ENCODE peak calls at places on chromosomes 13 and 19, in four cellular contexts. One of them, this sample, is unnamed. For H3K4me1 and H3K9me3, the result is how much of the 10 kb centered on the place peaks cover.

GRCh38 chr13:98909016-98909415 is 68.8 kb downstream of the DOCK9 start:
- DNase-seq in heart left ventricle: no peak
- DNase-seq in tibial artery: no peak
- DNase-seq in ovary: no peak
- DNase-seq in this sample: no peak

GRCh38 chr19:2455481-2456300 is 1.1 kb downstream of the LMNB2 start:
- DNase-seq in heart left ventricle: peak
- DNase-seq in tibial artery: no peak
- DNase-seq in ovary: peak
- DNase-seq in this sample: peak

GRCh38 chr13:66446413-66446812 is 783.7 kb downstream of the PCDH9 start:
- DNase-seq in heart left ventricle: no peak
- DNase-seq in tibial artery: no peak
- DNase-seq in ovary: no peak
- DNase-seq in this sample: no peak

GRCh38 chr13:32746474-32746873 is 160.2 kb downstream of the PDS5B start:
- DNase-seq in heart left ventricle: no peak
- DNase-seq in tibial artery: no peak
- DNase-seq in ovary: no peak
- DNase-seq in this sample: no peak

GRCh38 chr13:37326319-37326718 is 220.9 kb upstream of the CSNK1A1L start:
- DNase-seq in heart left ventricle: no peak
- DNase-seq in tibial artery: no peak
- DNase-seq in ovary: no peak
- DNase-seq in this sample: no peak

GRCh38 chr19:7815325-7815724 is 14.7 kb upstream of the EVI5L start:
- DNase-seq in heart left ventricle: no peak
- DNase-seq in tibial artery: no peak
- DNase-seq in ovary: no peak
- DNase-seq in this sample: no peak

GRCh38 chr19:49580264-49581006 is at the start of gene NOSIP:
- DNase-seq in heart left ventricle: peak
- DNase-seq in tibial artery: peak
- DNase-seq in ovary: peak
- DNase-seq in this sample: peak

GRCh38 chr19:47310819-47311218 is 1.2 kb downstream of the C5AR1 start:
- DNase-seq in heart left ventricle: peak
- DNase-seq in tibial artery: peak
- DNase-seq in ovary: no peak
- DNase-seq in this sample: peak

GRCh38 chr19:56333506-56333905 is 18.9 kb upstream of the ZSCAN5A start:
- DNase-seq in heart left ventricle: no peak
- DNase-seq in tibial artery: no peak
- DNase-seq in ovary: no peak
- DNase-seq in this sample: no peak

GRCh38 chr19:913080-913748 is at the start of gene R3HDM4:
- DNase-seq in heart left ventricle: peak
- DNase-seq in tibial artery: peak
- DNase-seq in ovary: peak
- DNase-seq in this sample: peak

GRCh38 chr19:39542198-39542597 is 2.2 kb upstream of the EID2 start:
- DNase-seq in heart left ventricle: no peak
- DNase-seq in tibial artery: no peak
- DNase-seq in ovary: no peak
- DNase-seq in this sample: no peak

GRCh38 chr13:98751397-98752110 is 918 bp downstream of the SLC15A1 start:
- DNase-seq in heart left ventricle: no peak
- DNase-seq in tibial artery: no peak
- DNase-seq in ovary: no peak
- DNase-seq in this sample: no peak

GRCh38 chr19:33100894-33101644 is 20.1 kb downstream of the GPATCH1 start:
- DNase-seq in heart left ventricle: no peak
- DNase-seq in tibial artery: no peak
- DNase-seq in ovary: no peak
- DNase-seq in this sample: no peak

GRCh38 chr19:39602224-39602623 is at the start of gene LGALS13:
- DNase-seq in heart left ventricle: no peak
- DNase-seq in tibial artery: no peak
- DNase-seq in ovary: no peak
- DNase-seq in this sample: no peak

GRCh38 chr13:44364019-44364418 is 9.6 kb upstream of the SERP2 start:
- DNase-seq in heart left ventricle: no peak
- DNase-seq in tibial artery: no peak
- DNase-seq in ovary: no peak
- DNase-seq in this sample: no peak

GRCh38 chr13:38753878-38754277 is 67.0 kb downstream of the FREM2 start:
- DNase-seq in heart left ventricle: no peak
- DNase-seq in tibial artery: no peak
- DNase-seq in ovary: no peak
- DNase-seq in this sample: no peak

GRCh38 chr13:99655351-99656091 is 154.2 kb downstream of the TM9SF2 start:
- DNase-seq in heart left ventricle: no peak
- DNase-seq in tibial artery: no peak
- DNase-seq in ovary: no peak
- DNase-seq in this sample: no peak

GRCh38 chr19:14677464-14677863 is 2.8 kb upstream of the ADGRE3 start:
- DNase-seq in heart left ventricle: no peak
- DNase-seq in tibial artery: no peak
- DNase-seq in ovary: no peak
- DNase-seq in this sample: no peak

GRCh38 chr19:47848871-47849473 is 10.1 kb upstream of the TPRX2 start:
- DNase-seq in heart left ventricle: no peak
- DNase-seq in tibial artery: no peak
- DNase-seq in ovary: no peak
- DNase-seq in this sample: peak

GRCh38 chr19:11069451-11070009 is 19.7 kb upstream of the LDLR start:
- DNase-seq in heart left ventricle: no peak
- DNase-seq in tibial artery: no peak
- DNase-seq in ovary: no peak
- DNase-seq in this sample: peak
- H3K4me1 ChIP-seq in heart left ventricle: under half
- H3K4me1 ChIP-seq in tibial artery: under half
- H3K4me1 ChIP-seq in ovary: under half
- H3K4me1 ChIP-seq in this sample: under half

GRCh38 chr19:27652281-27652680 is 1560.7 kb downstream of the UQCRFS1 start:
- DNase-seq in heart left ventricle: no peak
- DNase-seq in tibial artery: peak
- DNase-seq in ovary: no peak
- DNase-seq in this sample: no peak
- H3K9me3 ChIP-seq in heart left ventricle: under half
- H3K9me3 ChIP-seq in tibial artery: under half
- H3K9me3 ChIP-seq in ovary: under half
- H3K9me3 ChIP-seq in this sample: under half

DNA sequence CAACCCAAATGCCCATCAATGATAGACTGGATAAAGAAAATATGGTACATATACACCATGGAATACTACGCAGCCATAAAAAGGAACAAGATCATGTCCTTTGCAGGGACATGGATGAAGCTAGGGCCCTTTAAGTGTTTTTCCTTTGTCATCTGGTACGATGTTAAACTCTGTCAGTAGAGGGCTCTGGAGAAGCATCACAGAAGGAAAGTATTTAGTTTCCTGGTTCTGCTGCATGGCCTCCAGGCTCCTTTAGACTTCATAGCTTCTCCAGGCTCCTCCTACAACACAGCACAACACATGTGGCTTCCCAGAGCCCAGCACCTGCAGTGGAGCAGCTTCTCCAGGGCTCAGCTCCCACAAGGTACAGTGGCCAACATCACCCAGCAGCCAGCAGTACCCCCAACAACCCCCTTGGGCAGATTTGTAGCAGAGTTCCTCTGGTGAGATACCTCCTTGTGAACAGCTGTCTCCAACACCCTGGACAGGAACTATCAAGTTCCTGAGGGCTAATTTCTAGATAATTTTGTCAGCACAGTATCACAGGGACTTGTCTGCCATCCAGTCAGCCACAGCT is 63.4 kb downstream of the KCTD12 start:
- DNase-seq in heart left ventricle: no peak
- DNase-seq in tibial artery: no peak
- DNase-seq in ovary: no peak
- DNase-seq in this sample: no peak
- TF ChIP-seq CTCF in heart left ventricle: peak
- TF ChIP-seq CTCF in tibial artery: peak
- TF ChIP-seq CTCF in ovary: no peak
- TF ChIP-seq CTCF in this sample: peak

GRCh38 chr13:45596800-45597484 is 18.6 kb downstream of the ERICH6B start:
- DNase-seq in heart left ventricle: no peak
- DNase-seq in tibial artery: no peak
- DNase-seq in ovary: no peak
- DNase-seq in this sample: no peak
- H3K4me1 ChIP-seq in heart left ventricle: under half
- H3K4me1 ChIP-seq in tibial artery: under half
- H3K4me1 ChIP-seq in ovary: under half
- H3K4me1 ChIP-seq in this sample: under half

GRCh38 chr19:34957830-34958751 is 5.9 kb downstream of the ZNF792 start:
- DNase-seq in heart left ventricle: no peak
- DNase-seq in tibial artery: no peak
- DNase-seq in ovary: no peak
- DNase-seq in this sample: no peak
- H3K9me3 ChIP-seq in heart left ventricle: half or more
- H3K9me3 ChIP-seq in tibial artery: half or more
- H3K9me3 ChIP-seq in ovary: under half
- H3K9me3 ChIP-seq in this sample: half or more

DNA sequence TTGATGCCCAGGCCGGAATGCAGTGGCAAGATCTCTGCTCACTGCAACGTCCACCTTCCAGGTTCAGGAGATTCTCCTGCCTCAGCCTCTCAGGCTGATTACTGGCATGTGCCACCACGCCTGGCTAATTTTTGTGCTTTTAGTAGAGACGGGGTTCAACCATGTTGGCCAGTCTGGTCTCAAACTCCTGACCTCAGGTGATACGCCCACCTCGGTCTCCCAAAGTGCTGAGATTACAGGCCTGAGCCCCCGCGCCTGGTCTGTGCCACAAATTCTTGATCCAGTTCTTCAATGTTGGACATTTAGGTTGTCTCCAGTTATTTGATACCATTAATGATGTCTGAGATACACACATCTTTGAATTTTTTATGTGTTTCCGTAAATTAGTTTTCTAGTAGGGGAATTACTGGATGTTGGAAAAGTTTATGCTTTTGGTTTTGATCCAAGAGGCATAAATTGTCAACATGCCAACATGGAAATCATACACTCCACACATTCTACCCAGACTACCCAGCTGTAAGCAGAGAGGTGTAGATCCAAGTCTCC is 525 bp upstream of the COG3 start:
- DNase-seq in heart left ventricle: no peak
- DNase-seq in tibial artery: no peak
- DNase-seq in ovary: peak
- DNase-seq in this sample: no peak
- TF ChIP-seq CTCF in heart left ventricle: no peak
- TF ChIP-seq CTCF in tibial artery: no peak
- TF ChIP-seq CTCF in ovary: no peak
- TF ChIP-seq CTCF in this sample: no peak

DNA sequence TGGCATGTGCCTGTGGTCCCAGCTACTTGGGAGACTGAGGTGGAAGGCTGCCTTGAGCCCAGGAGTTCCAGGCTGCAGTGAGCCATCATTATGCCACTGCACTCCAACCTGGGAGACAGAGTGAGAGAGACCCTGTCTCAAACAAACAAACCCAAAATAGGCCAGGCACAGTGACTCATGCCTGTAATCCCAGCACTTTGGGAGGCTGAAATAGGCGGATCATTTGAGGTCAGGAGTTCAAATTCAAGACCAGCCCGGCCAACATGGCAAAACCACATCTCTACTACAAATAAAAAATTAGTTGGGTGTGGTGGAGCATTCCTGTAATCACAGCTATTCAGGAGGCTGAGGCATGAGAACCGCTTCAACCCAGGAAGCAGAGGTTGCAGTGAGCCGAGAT is 7.0 kb downstream of the STX10 start:
- DNase-seq in heart left ventricle: no peak
- DNase-seq in tibial artery: no peak
- DNase-seq in ovary: no peak
- DNase-seq in this sample: no peak
- H3K4me1 ChIP-seq in heart left ventricle: under half
- H3K4me1 ChIP-seq in tibial artery: under half
- H3K4me1 ChIP-seq in ovary: under half
- H3K4me1 ChIP-seq in this sample: under half

GRCh38 chr19:31140717-31141116 is 208.5 kb downstream of the TSHZ3 start:
- DNase-seq in heart left ventricle: no peak
- DNase-seq in tibial artery: no peak
- DNase-seq in ovary: no peak
- DNase-seq in this sample: no peak
- H3K9me3 ChIP-seq in heart left ventricle: under half
- H3K9me3 ChIP-seq in tibial artery: under half
- H3K9me3 ChIP-seq in ovary: under half
- H3K9me3 ChIP-seq in this sample: under half

DNA sequence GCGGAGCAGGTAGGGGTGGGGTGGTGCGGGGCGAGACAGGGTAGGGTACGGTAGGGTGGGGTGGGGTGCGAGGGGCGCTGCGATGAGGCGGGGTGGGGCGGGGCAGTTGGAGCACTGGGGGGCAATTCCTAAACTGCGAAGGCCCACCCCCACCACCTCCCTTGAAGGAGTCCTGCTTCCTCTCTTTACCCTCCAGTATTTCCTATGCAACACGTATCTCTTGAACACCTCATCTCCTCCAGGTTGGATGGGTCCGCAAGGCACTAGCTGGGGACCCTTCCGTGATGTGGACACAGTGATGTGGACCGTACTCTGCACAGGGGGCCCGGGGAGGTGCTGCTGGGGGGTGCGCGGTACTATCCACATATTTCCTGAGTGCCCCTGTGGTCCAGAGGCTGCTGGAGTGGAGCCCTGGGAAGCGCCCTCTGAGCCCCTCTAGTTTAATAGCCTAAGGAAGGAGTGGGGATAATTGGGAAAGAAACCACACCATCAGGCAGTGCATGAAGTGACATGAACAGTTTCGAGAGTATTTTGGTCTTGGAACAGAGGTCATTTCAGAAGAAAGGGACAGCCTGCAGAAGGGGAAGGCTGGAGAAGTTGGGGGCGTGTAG is 1.1 kb downstream of the IL17D start:
- DNase-seq in heart left ventricle: no peak
- DNase-seq in tibial artery: no peak
- DNase-seq in ovary: peak
- DNase-seq in this sample: no peak
- TF ChIP-seq CTCF in heart left ventricle: no peak
- TF ChIP-seq CTCF in tibial artery: no peak
- TF ChIP-seq CTCF in ovary: no peak
- TF ChIP-seq CTCF in this sample: no peak

This sample was measured in lower lobe of right lung.